ENCODE peak calls at places on chromosomes 11 and 22, in six cellular contexts. D, J, F, W, I and B are unnamed samples.

GRCh38 chr11:33266418-33267215 is 9.4 kb downstream of the HIPK3 start:
- DNase-seq in D (peak), J (no peak), F (no peak), W (no peak), I (no peak), B (no peak)

GRCh38 chr11:66443602-66444001 is 5.0 kb upstream of the MRPL11 start:
- DNase-seq in D (peak), J (no peak), F (no peak), W (no peak), I (no peak), B (no peak)

GRCh38 chr22:19174106-19175025 is 4.2 kb downstream of the SLC25A1 start:
- DNase-seq in D (peak), J (no peak), F (peak), W (no peak), I (no peak), B (no peak)

GRCh38 chr11:75474878-75475766 is 42.1 kb upstream of the KLHL35 start:
- DNase-seq in D (peak), J (peak), F (peak), W (peak), I (no peak), B (no peak)

GRCh38 chr22:16777284-16777924 is 47.8 kb downstream of the XKR3 start:
- DNase-seq in D (no peak), J (no peak), F (no peak), W (no peak), I (no peak), B (no peak)

GRCh38 chr11:103035656-103036434 is 56.1 kb downstream of the DCUN1D5 start:
- DNase-seq in D (peak), J (no peak), F (no peak), W (no peak), I (peak), B (no peak)

GRCh38 chr22:21009638-21010425 is 5.1 kb upstream of the P2RX6 start:
- DNase-seq in D (peak), J (no peak), F (no peak), W (peak), I (no peak), B (no peak)

GRCh38 chr22:42711895-42712837 is 8.5 kb downstream of the A4GALT start:
- DNase-seq in D (no peak), J (no peak), F (no peak), W (no peak), I (no peak), B (no peak)

GRCh38 chr11:112186304-112186703 is 11.0 kb downstream of the BCO2 start:
- DNase-seq in D (no peak), J (no peak), F (no peak), W (no peak), I (no peak), B (no peak)

GRCh38 chr11:40129276-40129675 is 1330.2 kb downstream of the LRRC4C start:
- DNase-seq in D (no peak), J (no peak), F (no peak), W (no peak), I (no peak), B (no peak)

GRCh38 chr22:18979957-18980356 is 43.9 kb upstream of the PRODH start:
- DNase-seq in D (no peak), J (no peak), F (peak), W (no peak), I (no peak), B (no peak)

GRCh38 chr11:473975-474785 is 24.1 kb downstream of the PTDSS2 start:
- DNase-seq in D (no peak), J (no peak), F (no peak), W (no peak), I (no peak), B (no peak)

GRCh38 chr22:50603511-50604255 is 3.1 kb downstream of the MAPK8IP2 start:
- DNase-seq in D (no peak), J (no peak), F (no peak), W (no peak), I (no peak), B (no peak)

GRCh38 chr11:21988477-21988876 is 204.4 kb upstream of the ANO5 start:
- DNase-seq in D (no peak), J (no peak), F (no peak), W (no peak), I (no peak), B (no peak)

GRCh38 chr22:28728621-28729313 is 12.9 kb downstream of the CHEK2 start:
- DNase-seq in D (no peak), J (no peak), F (no peak), W (no peak), I (no peak), B (no peak)

GRCh38 chr22:23175817-23176644 is 4.3 kb upstream of the BCR start:
- DNase-seq in D (no peak), J (no peak), F (no peak), W (no peak), I (no peak), B (no peak)

GRCh38 chr11:17722000-17722643 is 2.8 kb downstream of the MYOD1 start:
- DNase-seq in D (peak), J (no peak), F (no peak), W (no peak), I (no peak), B (no peak)